ENCODE peak calls at places on chromosomes 12 and 14, in eight cellular contexts. W is IMR-90, C is breast epithelium, N is transverse colon, O is K562, Q is HCT116, V is A549, H is body of pancreas. B is an unnamed sample.
A peak's percentile ranks its signal among the peaks of the same experiment; 100 is the strongest.

GRCh38 chr14:77011226-77011762 is 17.2 kb downstream of the IRF2BPL start:
- DNase-seq in W (no peak), C (no peak), N (peak; percentile 62), O (no peak), Q (no peak), V (no peak), H (no peak), B (no peak)

GRCh38 chr12:110921262-110921661 is 883 bp upstream of the MYL2 start:
- DNase-seq in W (peak; percentile 19), C (no peak), N (no peak), O (no peak), Q (no peak), V (peak; percentile 31), H (no peak), B (no peak)

GRCh38 chr12:27781680-27782079 is 1.6 kb upstream of the MANSC4 start:
- DNase-seq in W (peak; percentile 67), C (no peak), N (no peak), O (no peak), Q (no peak), V (no peak), H (no peak), B (no peak)

GRCh38 chr14:23434488-23435219 is 806 bp downstream of the MYH7 start:
- DNase-seq in W (no peak), C (no peak), N (peak; percentile 1), O (no peak), Q (no peak), V (no peak), H (no peak), B (peak; percentile 34)

GRCh38 chr14:52951730-52952481 is 1.1 kb upstream of the FERMT2 start:
- DNase-seq in W (peak; percentile 80), C (peak; percentile 55), N (peak; percentile 18), O (no peak), Q (peak; percentile 61), V (peak; percentile 79), H (peak; percentile 67), B (peak; percentile 84)

GRCh38 chr12:111757361-111758119 is 9.2 kb upstream of the ALDH2 start:
- DNase-seq in W (peak; percentile 65), C (peak; percentile 73), N (peak; percentile 54), O (no peak), Q (no peak), V (no peak), H (peak; percentile 78), B (peak; percentile 72)

GRCh38 chr12:110073049-110073831 is 24.9 kb upstream of the C12orf76 start:
- DNase-seq in W (no peak), C (no peak), N (peak; percentile 33), O (no peak), Q (no peak), V (no peak), H (peak; percentile 13), B (peak; percentile 84)

GRCh38 chr14:39680777-39681176 is 248.5 kb upstream of the FBXO33 start:
- DNase-seq in W (no peak), C (no peak), N (no peak), O (no peak), Q (no peak), V (no peak), H (no peak), B (no peak)

GRCh38 chr12:111754671-111755070 is 12.1 kb upstream of the ALDH2 start:
- DNase-seq in W (no peak), C (no peak), N (no peak), O (no peak), Q (no peak), V (no peak), H (peak; percentile 34), B (no peak)

GRCh38 chr14:61460853-61461611 is 139.7 kb downstream of the PRKCH start:
- DNase-seq in W (peak; percentile 26), C (no peak), N (no peak), O (peak; percentile 12), Q (no peak), V (no peak), H (no peak), B (no peak)

GRCh38 chr14:32013083-32013482 is 64.0 kb upstream of the ARHGAP5 start:
- DNase-seq in W (no peak), C (no peak), N (no peak), O (peak; percentile 14), Q (no peak), V (no peak), H (no peak), B (no peak)

GRCh38 chr14:51395361-51395849 is 155.4 kb downstream of the TMX1 start:
- DNase-seq in W (peak; percentile 89), C (peak; percentile 80), N (peak; percentile 25), O (no peak), Q (no peak), V (no peak), H (peak; percentile 46), B (peak; percentile 82)

GRCh38 chr14:100994082-100994481 is 90.6 kb upstream of the RTL1 start:
- DNase-seq in W (peak; percentile 54), C (no peak), N (no peak), O (no peak), Q (peak; percentile 52), V (no peak), H (no peak), B (no peak)

GRCh38 chr12:80041691-80042090 is 57.6 kb upstream of the OTOGL start:
- DNase-seq in W (peak; percentile 68), C (no peak), N (no peak), O (no peak), Q (no peak), V (no peak), H (no peak), B (no peak)

GRCh38 chr12:53492830-53493609 is 6.2 kb downstream of the MAP3K12 start:
- DNase-seq in W (peak; percentile 80), C (peak; percentile 93), N (peak; percentile 93), O (peak; percentile 91), Q (peak; percentile 64), V (peak; percentile 72), H (peak; percentile 97), B (peak; percentile 97)

DNA sequence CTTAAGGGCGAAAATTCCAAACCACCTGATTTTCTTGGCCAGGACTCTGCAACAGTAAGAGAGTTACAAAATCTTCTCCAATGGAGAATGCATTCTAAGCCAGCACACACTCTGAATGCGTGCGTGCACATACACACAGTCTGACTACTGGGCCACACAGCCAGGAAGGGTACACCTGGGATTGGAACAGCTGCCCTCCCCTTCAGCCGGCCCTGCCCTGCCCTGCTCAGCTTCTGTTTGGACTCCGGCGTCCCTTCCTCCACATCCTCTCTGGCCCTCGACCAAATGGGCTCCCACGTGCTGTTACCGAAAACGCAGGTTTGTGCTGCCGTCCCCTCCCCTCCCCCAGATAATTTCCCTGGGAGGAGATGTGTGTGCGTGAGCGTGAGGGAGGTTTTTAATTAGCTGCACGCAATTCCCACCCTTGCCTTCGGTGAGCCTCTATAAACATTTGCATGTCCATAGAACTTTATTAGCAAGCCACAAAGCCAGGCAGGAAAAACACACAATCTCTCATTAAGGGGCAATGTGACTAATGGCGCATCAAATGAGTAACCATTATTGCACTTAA is 43.0 kb downstream of the CCNK start:
- DNase-seq in W (no peak), C (no peak), N (peak; percentile 41), O (no peak), Q (no peak), V (no peak), H (no peak), B (no peak)
- H3K4me3 ChIP-seq in W (no peak overlapping the region), C (no peak overlapping the region), N (no peak overlapping the region), O (no peak overlapping the region), Q (no peak overlapping the region), V (no peak overlapping the region), H (no peak overlapping the region), B (no peak overlapping the region)

DNA sequence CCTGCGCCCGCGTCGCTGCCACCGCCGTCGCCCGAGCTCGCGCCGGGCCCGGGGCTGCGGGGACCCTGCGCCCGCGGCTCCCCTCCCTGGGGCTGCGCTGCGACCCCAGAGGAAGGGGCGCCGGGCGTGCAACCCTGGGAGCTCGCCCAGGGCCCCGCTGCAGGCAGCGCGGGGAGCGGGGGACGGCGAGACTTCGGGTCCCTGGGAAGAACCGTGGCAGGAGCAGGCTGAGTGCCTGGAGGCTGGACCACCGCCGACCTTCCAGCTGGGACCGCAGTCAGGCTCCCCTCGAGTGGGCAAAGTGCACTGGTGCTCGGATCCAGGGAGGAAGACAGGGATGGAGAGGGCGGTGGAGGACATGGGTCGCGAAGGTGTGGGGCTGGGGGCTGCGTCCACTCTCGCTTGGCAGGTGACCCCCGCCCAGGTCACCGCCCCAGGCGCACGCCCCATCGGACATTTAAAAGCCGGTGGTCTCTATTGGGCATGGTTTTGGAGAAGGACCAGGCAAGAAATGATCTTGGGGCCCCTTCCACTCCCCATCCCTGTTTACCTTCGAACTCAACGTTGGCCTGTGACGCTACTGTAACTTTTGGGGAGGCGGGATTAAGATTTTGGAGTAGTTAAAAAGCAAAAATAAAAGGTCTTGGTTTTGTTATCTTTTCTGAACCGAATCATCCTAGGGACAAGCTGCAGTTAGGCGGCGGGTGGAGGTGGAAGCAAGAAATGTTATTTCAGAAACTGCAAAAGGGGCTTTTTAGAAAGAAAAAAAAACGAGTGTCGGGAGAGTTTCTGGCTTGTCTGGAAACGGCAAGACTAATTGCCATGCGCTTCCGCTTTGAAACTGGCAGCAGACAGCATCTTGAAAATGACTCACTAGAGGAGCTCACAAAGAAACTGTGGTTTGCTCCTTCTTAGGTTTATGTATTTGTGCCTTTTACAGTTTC is 998 bp downstream of the ELK3 start:
- DNase-seq in W (peak; percentile 91), C (peak; percentile 36), N (peak; percentile 62), O (peak; percentile 30), Q (peak; percentile 75), V (peak; percentile 71), H (peak; percentile 58), B (peak; percentile 79)
- TF ChIP-seq POLR2A in W (peak; percentile 75), C (no peak), N (no peak), O (no peak), Q (no peak), V (no peak), H (no peak), B (no peak)

DNA sequence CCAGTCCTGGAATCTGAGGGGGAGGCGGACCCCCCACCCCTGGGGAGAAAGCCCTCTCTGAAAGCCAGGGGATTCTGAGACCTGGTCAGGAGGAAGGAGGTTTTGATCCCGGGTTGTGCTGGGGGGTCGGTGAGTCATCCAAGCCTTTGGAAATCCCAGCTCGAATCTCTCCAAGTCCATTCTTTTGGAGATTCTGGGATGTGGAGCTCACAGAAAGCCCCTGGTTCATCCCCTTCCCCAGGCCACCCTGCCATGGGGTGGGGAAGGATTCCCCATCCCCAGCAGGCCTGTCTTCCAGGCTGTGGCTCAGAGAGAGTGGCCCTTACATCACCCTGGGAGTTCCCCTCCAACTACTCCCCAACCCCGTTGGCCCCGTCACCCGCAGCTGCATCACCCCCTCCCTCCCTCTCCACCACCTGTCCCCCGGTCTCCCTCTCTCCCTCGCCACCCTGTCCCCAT is 14.3 kb downstream of the EXOC3L4 start:
- DNase-seq in W (peak; percentile 73), C (no peak), N (peak; percentile 66), O (peak; percentile 34), Q (no peak), V (no peak), H (peak; percentile 45), B (no peak)
- H3K4me3 ChIP-seq in W (no peak overlapping the region), C (no peak overlapping the region), N (no peak overlapping the region), O (no peak overlapping the region), Q (no peak overlapping the region), V (peak overlapping the region; percentile 28), H (no peak overlapping the region), B (no peak overlapping the region)

GRCh38 chr14:98015921-98016320 is 1218.7 kb downstream of the VRK1 start:
- DNase-seq in W (no peak), C (no peak), N (no peak), O (no peak), Q (no peak), V (no peak), H (no peak), B (no peak)

GRCh38 chr14:98014851-98015615 is 1217.9 kb downstream of the VRK1 start:
- DNase-seq in W (no peak), C (no peak), N (no peak), O (no peak), Q (no peak), V (no peak), H (no peak), B (no peak)

GRCh38 chr14:98022541-98023520 is 1225.6 kb downstream of the VRK1 start:
- DNase-seq in W (no peak), C (no peak), N (no peak), O (no peak), Q (no peak), V (no peak), H (no peak), B (no peak)

GRCh38 chr14:98018626-98019025 is 1221.4 kb downstream of the VRK1 start:
- DNase-seq in W (no peak), C (no peak), N (no peak), O (no peak), Q (no peak), V (no peak), H (no peak), B (no peak)
- TF ChIP-seq POLR2A in W (no peak), C (no peak), N (no peak), O (no peak), Q (no peak), V (no peak), H (no peak), B (no peak)